ENCODE peak calls at places on chromosome 14, in nine cellular contexts. S is upper lobe of right lung, B is psoas muscle, D is RWPE2, K is adrenal gland, W is GM23338, A is right cardiac atrium, T is lower lobe of right lung, C is neural progenitor cell. R is an unnamed sample.

GRCh38 chr14:64639340-64639821 is 64.8 kb upstream of the PLEKHG3 start:
- DNase-seq in S (no peak), B (no peak), D (no peak), K (no peak), W (peak; percentile 45), A (no peak), T (no peak), C (peak; percentile 26), R (no peak)

GRCh38 chr14:35401422-35401729 is 3.2 kb downstream of the NFKBIA start:
- DNase-seq in S (no peak), B (no peak), D (no peak), K (no peak), W (no peak), A (no peak), T (no peak), C (no peak), R (no peak)

GRCh38 chr14:93858896-93859295 is 68.2 kb upstream of the FAM181A start:
- DNase-seq in S (no peak), B (no peak), D (no peak), K (no peak), W (no peak), A (no peak), T (no peak), C (no peak), R (no peak)

GRCh38 chr14:72830786-72831583 is 62.9 kb downstream of the DPF3 start:
- DNase-seq in S (no peak), B (no peak), D (no peak), K (peak; percentile 13), W (peak; percentile 58), A (no peak), T (no peak), C (peak; percentile 53), R (no peak)

GRCh38 chr14:82642425-82642824 is 1108.8 kb upstream of the SEL1L start:
- DNase-seq in S (peak; percentile 68), B (no peak), D (no peak), K (no peak), W (peak; percentile 71), A (no peak), T (no peak), C (peak; percentile 73), R (no peak)

GRCh38 chr14:86597279-86597678 is 1067.3 kb downstream of the FLRT2 start:
- DNase-seq in S (no peak), B (no peak), D (no peak), K (no peak), W (no peak), A (no peak), T (no peak), C (no peak), R (no peak)

GRCh38 chr14:61866932-61867920 is 105.0 kb downstream of the SNAPC1 start:
- DNase-seq in S (no peak), B (no peak), D (no peak), K (no peak), W (no peak), A (no peak), T (no peak), C (no peak), R (no peak)

GRCh38 chr14:33809456-33809855 is 141.4 kb downstream of the EGLN3 start:
- DNase-seq in S (no peak), B (no peak), D (no peak), K (no peak), W (no peak), A (no peak), T (no peak), C (no peak), R (no peak)

GRCh38 chr14:73264896-73265720 is 27.8 kb downstream of the PAPLN start:
- DNase-seq in S (no peak), B (no peak), D (no peak), K (no peak), W (no peak), A (no peak), T (no peak), C (no peak), R (no peak)

GRCh38 chr14:81388236-81388801 is 11.8 kb downstream of the STON2 start:
- DNase-seq in S (no peak), B (no peak), D (no peak), K (no peak), W (no peak), A (no peak), T (no peak), C (peak; percentile 11), R (no peak)

GRCh38 chr14:95432152-95433093 is 84.0 kb downstream of the SYNE3 start:
- DNase-seq in S (no peak), B (peak; percentile 73), D (no peak), K (peak; percentile 44), W (peak; percentile 76), A (no peak), T (no peak), C (peak; percentile 73), R (no peak)

GRCh38 chr14:100539766-100540140 is 47.5 kb downstream of the BEGAIN start:
- DNase-seq in S (peak; percentile 47), B (peak; percentile 33), D (peak; percentile 69), K (no peak), W (no peak), A (peak; percentile 5), T (peak; percentile 27), C (no peak), R (no peak)

GRCh38 chr14:20179218-20179617 is 11.5 kb upstream of the OR11G2 start:
- DNase-seq in S (no peak), B (no peak), D (no peak), K (peak; percentile 18), W (peak; percentile 1), A (peak; percentile 15), T (peak; percentile 56), C (no peak), R (no peak)

GRCh38 chr14:63752449-63753169 is 24.7 kb upstream of the SGPP1 start:
- DNase-seq in S (no peak), B (no peak), D (peak; percentile 76), K (no peak), W (no peak), A (no peak), T (no peak), C (no peak), R (no peak)

DNA sequence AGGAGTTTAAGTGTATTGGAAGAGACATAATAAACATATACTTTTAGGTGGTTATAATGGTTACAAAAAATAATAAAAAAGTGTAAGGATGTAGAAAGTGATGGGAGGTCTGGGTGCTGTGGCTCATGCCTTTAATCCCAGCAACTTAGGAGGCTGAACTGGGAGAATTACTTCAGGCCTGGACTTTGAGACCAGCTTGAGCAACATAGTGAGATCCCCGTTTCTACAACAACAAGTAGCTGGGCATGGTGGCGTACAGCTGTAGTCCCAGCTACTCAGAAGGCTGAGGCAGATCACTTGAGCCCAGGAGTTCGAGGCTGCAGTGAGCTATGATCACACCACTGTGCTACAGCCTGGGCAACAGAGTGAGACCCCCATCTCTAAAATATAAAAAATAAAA is 19.0 kb downstream of the NUBPL start:
- DNase-seq in S (no peak), B (no peak), D (no peak), K (no peak), W (no peak), A (no peak), T (no peak), C (no peak), R (no peak)
- H3K4me3 ChIP-seq in S (no peak overlapping the region), B (no peak overlapping the region), D (no peak overlapping the region), K (no peak overlapping the region), W (no peak overlapping the region), A (no peak overlapping the region), T (no peak overlapping the region), C (no peak overlapping the region), R (no peak overlapping the region)

GRCh38 chr14:53468876-53469275 is 315.8 kb upstream of the DDHD1 start:
- DNase-seq in S (no peak), B (no peak), D (no peak), K (no peak), W (no peak), A (no peak), T (no peak), C (no peak), R (no peak)
- H3K4me1 ChIP-seq in S (no peaks in the 10 kb centered on the region), B (peaks cover 10% of the 10 kb centered on the region), D (no peaks in the 10 kb centered on the region), K (peaks cover 8% of the 10 kb centered on the region), W (no peaks in the 10 kb centered on the region), A (no peaks in the 10 kb centered on the region), T (no peaks in the 10 kb centered on the region), C (peaks cover 3% of the 10 kb centered on the region), R (no peaks in the 10 kb centered on the region)

DNA sequence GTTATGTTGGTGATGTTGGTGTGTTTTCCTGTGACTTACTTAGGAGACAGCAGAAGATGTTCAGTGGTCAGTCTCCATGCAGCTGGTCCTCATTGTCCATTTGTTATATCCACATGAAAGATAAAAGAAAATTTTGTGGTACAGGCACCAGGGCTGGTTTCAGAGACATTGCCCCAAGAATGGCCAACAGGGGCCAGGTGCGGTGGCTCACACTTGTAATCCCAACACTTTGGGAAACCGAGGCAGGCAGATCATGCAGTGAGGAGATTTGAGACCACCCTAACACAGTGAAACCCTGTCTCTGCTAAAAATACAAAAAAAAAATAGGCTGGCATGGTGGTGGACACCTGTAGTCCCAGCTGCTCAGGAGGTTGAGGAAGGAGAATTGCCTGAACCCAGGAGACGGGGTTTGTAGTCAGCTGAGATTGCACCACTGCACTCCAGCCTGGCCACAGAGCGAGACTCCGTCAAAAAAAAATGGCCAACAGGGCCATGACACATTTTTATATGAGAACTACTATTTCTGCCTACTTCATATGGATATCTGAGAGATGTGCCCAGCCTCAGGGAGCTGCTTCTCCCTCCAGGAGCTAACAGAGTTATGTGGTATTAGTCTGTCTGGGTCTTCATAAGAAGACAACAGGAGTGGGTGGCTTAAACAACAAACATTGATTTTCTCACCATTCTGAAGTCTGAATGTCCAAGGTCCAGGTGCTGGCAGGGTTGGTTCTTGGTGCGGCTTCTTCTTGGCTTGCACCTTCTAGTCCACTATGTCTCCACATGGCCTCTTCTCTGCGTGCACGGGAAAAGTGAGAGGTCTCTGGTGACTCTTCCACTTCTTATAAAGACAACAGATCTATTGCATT is 821.7 kb downstream of the TMEM121 start:
- DNase-seq in S (no peak), B (no peak), D (no peak), K (no peak), W (no peak), A (no peak), T (no peak), C (no peak), R (no peak)
- H3K4me3 ChIP-seq in S (no peak overlapping the region), B (no peak overlapping the region), D (no peak overlapping the region), K (no peak overlapping the region), W (no peak overlapping the region), A (no peak overlapping the region), T (no peak overlapping the region), C (no peak overlapping the region), R (no peak overlapping the region)

GRCh38 chr14:104448721-104449120 is 130.8 kb upstream of the C14orf180 start:
- DNase-seq in S (no peak), B (no peak), D (no peak), K (no peak), W (no peak), A (no peak), T (no peak), C (no peak), R (no peak)
- H3K4me1 ChIP-seq in S (no peaks in the 10 kb centered on the region), B (no peaks in the 10 kb centered on the region), D (no peaks in the 10 kb centered on the region), K (no peaks in the 10 kb centered on the region), W (no peaks in the 10 kb centered on the region), A (no peaks in the 10 kb centered on the region), T (no peaks in the 10 kb centered on the region), C (peaks cover 1% of the 10 kb centered on the region), R (no peaks in the 10 kb centered on the region)

R was measured in SJSA1.